ENCODE peak calls at places on chromosomes 1 and 21, in seven cellular contexts. J is activated naive CD4-positive, alpha-beta T cell; K is amniotic stem cell; N is kidney tubule cell; V is NCI-H524; W is ascending aorta; F is H9. E is an unnamed sample.

GRCh38 chr1:119542492-119542946 is 35.5 kb downstream of the HSD3B1 start:
- DNase-seq in N (no peak), V (no peak), F (no peak), K (no peak), W (no peak), J (no peak), E (peak)

GRCh38 chr1:21845646-21846641 is 33.9 kb downstream of the LDLRAD2 start:
- DNase-seq in V (no peak), N (no peak), J (no peak), F (no peak), W (no peak), K (no peak), E (no peak)

GRCh38 chr1:228869312-228869824 is 134.1 kb downstream of the RHOU start:
- DNase-seq in N (no peak), K (no peak), F (no peak), J (no peak), W (no peak), V (no peak), E (no peak)

GRCh38 chr1:64515427-64515826 is 45.5 kb downstream of the CACHD1 start:
- DNase-seq in K (no peak), N (no peak), F (no peak), W (no peak), J (no peak), V (peak), E (peak)

GRCh38 chr1:59046730-59047157 is 250.2 kb upstream of the FGGY start:
- DNase-seq in K (no peak), W (no peak), N (no peak), F (no peak), J (no peak), V (no peak), E (no peak)

GRCh38 chr1:206703647-206704046 is 18.9 kb downstream of the MAPKAPK2 start:
- DNase-seq in J (no peak), W (no peak), V (no peak), K (no peak), F (no peak), N (no peak), E (peak)

GRCh38 chr21:17436626-17437111 is 76.2 kb upstream of the CXADR start:
- DNase-seq in K (no peak), F (no peak), W (no peak), V (peak), J (no peak), N (no peak), E (no peak)

GRCh38 chr21:20968391-20968790 is 29.8 kb upstream of the NCAM2 start:
- DNase-seq in W (no peak), V (no peak), K (no peak), J (no peak), F (no peak), N (no peak), E (no peak)

GRCh38 chr1:155507960-155508359 is 54.6 kb downstream of the ASH1L start:
- DNase-seq in F (no peak), V (no peak), W (no peak), K (no peak), J (no peak), N (no peak), E (no peak)

GRCh38 chr1:17181785-17182464 is 23.0 kb upstream of the PADI1 start:
- DNase-seq in N (no peak), J (no peak), W (no peak), V (no peak), K (no peak), F (no peak), E (no peak)

GRCh38 chr1:155858805-155859233 is 548 bp upstream of the SYT11 start:
- DNase-seq in W (no peak), J (no peak), K (peak), F (no peak), V (no peak), N (no peak), E (peak)

GRCh38 chr1:159431904-159432303 is at the start of gene OR10J4:
- DNase-seq in W (no peak), K (no peak), F (no peak), V (no peak), N (no peak), J (no peak), E (no peak)

GRCh38 chr1:211591980-211592493 is 13.1 kb upstream of the SLC30A1 start:
- DNase-seq in W (no peak), K (peak), N (peak), V (no peak), F (no peak), J (no peak), E (peak)

GRCh38 chr1:37474051-37474696 is at the start of gene ZC3H12A:
- DNase-seq in W (peak), F (peak), V (peak), N (peak), K (peak), J (peak), E (peak)

GRCh38 chr1:21673277-21673780 is 4.2 kb upstream of the RAP1GAP start:
- DNase-seq in J (no peak), N (peak), K (no peak), W (no peak), F (peak), V (no peak), E (peak)

E was measured in astrocyte.